ENCODE peak calls at places on chromosomes 5 and 9, in five cellular contexts. One of them, this sample, is unnamed.
A peak's percentile ranks its signal among the peaks of the same experiment; 100 is the strongest.

GRCh38 chr9:34197280-34197679 is 18.4 kb downstream of the UBAP1 start:
- DNase-seq in OCI-LY7: no peak
- DNase-seq in T-helper 2 cell: no peak
- DNase-seq in effector CD4-positive, alpha-beta T cell: no peak
- DNase-seq in C1 segment of cervical spinal cord: no peak
- DNase-seq in this sample: no peak

GRCh38 chr9:106218854-106219253 is 524.5 kb downstream of the TMEM38B start:
- DNase-seq in OCI-LY7: no peak
- DNase-seq in T-helper 2 cell: no peak
- DNase-seq in effector CD4-positive, alpha-beta T cell: no peak
- DNase-seq in C1 segment of cervical spinal cord: no peak
- DNase-seq in this sample: no peak

GRCh38 chr5:166772770-166773169 is 1518.7 kb upstream of the WWC1 start:
- DNase-seq in OCI-LY7: no peak
- DNase-seq in T-helper 2 cell: no peak
- DNase-seq in effector CD4-positive, alpha-beta T cell: no peak
- DNase-seq in C1 segment of cervical spinal cord: no peak
- DNase-seq in this sample: no peak

GRCh38 chr9:114696814-114697544 is 15.0 kb upstream of the TEX48 start:
- DNase-seq in OCI-LY7: no peak
- DNase-seq in T-helper 2 cell: peak; percentile 56
- DNase-seq in effector CD4-positive, alpha-beta T cell: no peak
- DNase-seq in C1 segment of cervical spinal cord: no peak
- DNase-seq in this sample: no peak

GRCh38 chr5:10145922-10146321 is 103.8 kb downstream of the ATPSCKMT start:
- DNase-seq in OCI-LY7: peak; percentile 46
- DNase-seq in T-helper 2 cell: no peak
- DNase-seq in effector CD4-positive, alpha-beta T cell: no peak
- DNase-seq in C1 segment of cervical spinal cord: no peak
- DNase-seq in this sample: peak; percentile 1

GRCh38 chr5:176360894-176361436 is 599 bp downstream of the KIAA1191 start:
- DNase-seq in OCI-LY7: no peak
- DNase-seq in T-helper 2 cell: no peak
- DNase-seq in effector CD4-positive, alpha-beta T cell: no peak
- DNase-seq in C1 segment of cervical spinal cord: peak; percentile 56
- DNase-seq in this sample: no peak

GRCh38 chr5:152956943-152957613 is 533.4 kb upstream of the GRIA1 start:
- DNase-seq in OCI-LY7: no peak
- DNase-seq in T-helper 2 cell: no peak
- DNase-seq in effector CD4-positive, alpha-beta T cell: no peak
- DNase-seq in C1 segment of cervical spinal cord: no peak
- DNase-seq in this sample: no peak

GRCh38 chr5:83340511-83340918 is 131.0 kb upstream of the VCAN start:
- DNase-seq in OCI-LY7: no peak
- DNase-seq in T-helper 2 cell: no peak
- DNase-seq in effector CD4-positive, alpha-beta T cell: no peak
- DNase-seq in C1 segment of cervical spinal cord: no peak
- DNase-seq in this sample: no peak

GRCh38 chr5:113336975-113337374 is 97.8 kb downstream of the TSSK1B start:
- DNase-seq in OCI-LY7: peak; percentile 23
- DNase-seq in T-helper 2 cell: no peak
- DNase-seq in effector CD4-positive, alpha-beta T cell: no peak
- DNase-seq in C1 segment of cervical spinal cord: no peak
- DNase-seq in this sample: peak; percentile 70

This sample was measured in HCT116.